ENCODE peak calls at places on chromosomes 7 and 10, in four cellular contexts. C, Y, N and U are unnamed samples.

GRCh38 chr10:34967411-34967880 is 122.7 kb downstream of the CUL2 start:
- DNase-seq in C (no peak), N (no peak), Y (no peak), U (no peak)

GRCh38 chr7:47371733-47372368 is 210.1 kb downstream of the TNS3 start:
- DNase-seq in Y (peak), C (no peak), N (peak), U (no peak)

GRCh38 chr10:60921631-60922030 is 22.4 kb downstream of the RHOBTB1 start:
- DNase-seq in C (peak), Y (no peak), N (no peak), U (no peak)

GRCh38 chr10:3295501-3296005 is 123.0 kb upstream of the PITRM1 start:
- DNase-seq in Y (no peak), C (no peak), N (no peak), U (no peak)

GRCh38 chr7:19621740-19622139 is 87.1 kb downstream of the POLR1F start:
- DNase-seq in N (no peak), Y (no peak), C (no peak), U (no peak)

GRCh38 chr10:14971867-14972448 is 12.8 kb downstream of the MEIG1 start:
- DNase-seq in N (no peak), C (peak), Y (peak), U (no peak)

GRCh38 chr7:42192851-42193456 is 44.1 kb downstream of the GLI3 start:
- DNase-seq in C (no peak), Y (peak), N (no peak), U (no peak)

GRCh38 chr10:86535057-86535882 is 13.7 kb upstream of the WAPL start:
- DNase-seq in N (peak), C (peak), Y (peak), U (no peak)

GRCh38 chr10:99916776-99917175 is 93.0 kb downstream of the DNMBP start:
- DNase-seq in C (no peak), Y (no peak), N (no peak), U (no peak)

GRCh38 chr7:81769891-81770818 is at the start of gene HGF:
- DNase-seq in C (peak), Y (peak), N (peak), U (no peak)

GRCh38 chr10:71382757-71383156 is 14.0 kb upstream of the CDH23 start:
- DNase-seq in C (no peak), N (no peak), Y (no peak), U (no peak)

GRCh38 chr7:29977926-29978652 is 11.5 kb downstream of the SCRN1 start:
- DNase-seq in N (no peak), Y (peak), C (peak), U (no peak)

GRCh38 chr7:156074982-156075615 is 262.8 kb upstream of the SHH start:
- DNase-seq in C (no peak), N (no peak), Y (no peak), U (no peak)

GRCh38 chr10:111773950-111774349 is 409.6 kb downstream of the GPAM start:
- DNase-seq in C (no peak), Y (no peak), N (no peak), U (no peak)

GRCh38 chr10:74025380-74025978 is 27.6 kb downstream of the VCL start:
- DNase-seq in N (no peak), C (no peak), Y (no peak), U (no peak)

GRCh38 chr10:74024600-74024999 is 26.7 kb downstream of the VCL start:
- DNase-seq in C (no peak), Y (no peak), N (no peak), U (no peak)

GRCh38 chr10:74022941-74023629 is 25.2 kb downstream of the VCL start:
- DNase-seq in C (no peak), Y (no peak), N (no peak), U (no peak)

GRCh38 chr10:74027702-74028101 is 29.8 kb downstream of the VCL start:
- DNase-seq in C (no peak), N (no peak), Y (no peak), U (no peak)

GRCh38 chr10:74026428-74026979 is 28.6 kb downstream of the VCL start:
- DNase-seq in Y (no peak), C (no peak), N (no peak), U (no peak)
- TF ChIP-seq CTCF in Y (no peak), C (no peak), N (no peak), U (no peak)

GRCh38 chr10:49044293-49045217 is 70.8 kb downstream of the VSTM4 start:
- DNase-seq in Y (no peak), N (no peak), C (no peak), U (no peak)
- TF ChIP-seq CTCF in Y (no peak), N (no peak), C (no peak), U (peak)

DNA sequence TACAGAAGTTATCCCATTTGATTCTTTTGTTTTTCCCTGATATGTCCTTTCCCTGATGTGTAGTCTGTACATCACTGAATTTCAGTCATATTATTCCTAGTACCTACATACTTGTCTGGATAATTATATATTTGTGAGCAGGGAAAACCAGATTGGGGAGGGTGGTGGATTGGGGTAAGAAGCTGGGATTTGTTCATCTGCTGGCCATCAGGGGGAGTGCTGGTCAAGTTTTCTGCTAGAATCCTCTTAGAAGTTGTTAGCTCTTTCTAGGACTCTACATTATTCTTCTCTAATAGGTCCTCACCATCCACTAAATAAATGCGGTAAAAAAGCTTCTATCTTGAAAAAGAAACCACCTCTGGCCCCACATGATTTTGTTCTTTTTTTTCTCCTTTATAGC is 232.7 kb upstream of the TAC1 start:
- DNase-seq in C (peak), Y (peak), N (no peak), U (no peak)
- TF ChIP-seq CTCF in C (peak), Y (peak), N (peak), U (no peak)

DNA sequence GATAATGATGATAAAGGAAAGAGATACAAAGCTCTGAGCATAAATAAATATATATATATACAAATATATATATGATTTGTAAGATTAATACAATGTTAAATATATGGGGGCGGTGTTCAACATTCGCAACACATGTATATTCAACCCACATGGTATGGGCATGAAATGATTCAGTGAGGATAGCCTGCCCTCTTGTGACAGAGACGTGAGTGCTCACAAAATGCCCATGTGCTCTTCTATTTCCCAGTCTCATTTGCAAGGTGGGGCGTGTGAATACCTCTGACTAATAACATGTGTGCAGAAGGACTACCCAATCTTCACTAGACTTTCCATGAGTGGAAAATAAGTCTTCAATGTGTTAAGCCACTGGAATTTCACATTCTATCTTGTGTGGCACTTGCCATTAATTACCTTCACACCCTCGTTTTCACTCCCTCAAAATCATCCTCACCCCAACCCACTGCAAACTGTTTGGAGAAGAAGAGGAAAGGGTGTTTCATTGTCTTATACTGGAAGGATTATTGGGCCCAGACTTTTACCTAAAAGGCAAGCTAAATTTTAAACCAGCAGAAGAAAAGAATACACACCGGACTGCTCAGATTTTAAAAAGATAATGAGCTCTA is 26.9 kb downstream of the ASAH2 start:
- DNase-seq in Y (peak), N (no peak), C (peak), U (no peak)
- TF ChIP-seq CTCF in Y (peak), N (no peak), C (peak), U (peak)

GRCh38 chr7:34900891-34901493 is 136.3 kb downstream of the DPY19L1 start:
- DNase-seq in Y (no peak), C (no peak), N (no peak), U (no peak)
- TF ChIP-seq CTCF in Y (no peak), C (peak), N (no peak), U (no peak)

DNA sequence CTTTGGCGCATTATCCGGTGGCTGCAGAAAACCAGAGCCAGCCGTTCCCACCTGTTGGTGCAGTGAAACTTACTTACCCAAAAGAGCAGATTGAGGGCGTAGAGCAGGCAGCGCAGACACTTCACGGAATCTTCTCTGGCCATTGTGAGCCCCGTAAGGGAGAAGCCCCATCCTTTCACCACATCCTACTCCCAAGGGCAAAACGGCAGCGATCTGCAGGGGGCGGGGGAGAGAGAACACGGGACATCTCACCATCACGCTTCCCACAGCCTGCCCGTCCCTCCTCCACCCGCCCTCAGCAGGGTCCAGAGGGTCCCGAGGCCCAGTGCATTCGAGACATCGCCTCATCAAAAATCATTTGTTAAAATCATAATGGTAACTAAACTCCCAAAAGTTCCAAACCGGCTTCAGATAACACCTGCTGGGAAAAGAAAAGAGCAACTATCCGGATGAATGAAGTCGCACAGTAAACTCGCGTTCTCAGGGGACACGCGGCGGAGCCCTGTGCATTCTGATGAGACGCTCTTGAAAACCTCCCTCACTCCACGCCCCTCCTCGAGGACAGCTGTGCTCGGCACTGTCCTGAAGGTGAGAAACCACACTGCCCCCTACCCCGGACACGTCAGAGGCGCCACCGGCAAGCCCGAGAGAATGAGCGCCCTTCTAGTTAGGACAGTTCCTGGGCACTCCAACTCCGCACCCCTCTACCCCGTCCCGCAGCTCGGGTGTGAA is 1.2 kb downstream of the TSPAN12 start:
- DNase-seq in C (peak), Y (peak), N (peak), U (no peak)
- TF ChIP-seq CTCF in C (no peak), Y (no peak), N (no peak), U (no peak)

GRCh38 chr10:72691470-72692056 is 380 bp upstream of the MCU start:
- DNase-seq in C (no peak), Y (no peak), N (no peak), U (no peak)

GRCh38 chr10:72693599-72693915 is 1.6 kb downstream of the MCU start:
- DNase-seq in Y (no peak), N (no peak), C (no peak), U (no peak)

GRCh38 chr10:72692897-72693598 is 1.1 kb downstream of the MCU start:
- DNase-seq in N (no peak), C (no peak), Y (no peak), U (no peak)

GRCh38 chr10:72690071-72690755 is 1.7 kb upstream of the MCU start:
- DNase-seq in Y (peak), C (no peak), N (no peak), U (no peak)

GRCh38 chr10:72692057-72692891 is at the start of gene MCU:
- DNase-seq in Y (peak), C (peak), N (peak), U (peak)
- TF ChIP-seq CTCF in Y (no peak), C (no peak), N (no peak), U (no peak)

DNA sequence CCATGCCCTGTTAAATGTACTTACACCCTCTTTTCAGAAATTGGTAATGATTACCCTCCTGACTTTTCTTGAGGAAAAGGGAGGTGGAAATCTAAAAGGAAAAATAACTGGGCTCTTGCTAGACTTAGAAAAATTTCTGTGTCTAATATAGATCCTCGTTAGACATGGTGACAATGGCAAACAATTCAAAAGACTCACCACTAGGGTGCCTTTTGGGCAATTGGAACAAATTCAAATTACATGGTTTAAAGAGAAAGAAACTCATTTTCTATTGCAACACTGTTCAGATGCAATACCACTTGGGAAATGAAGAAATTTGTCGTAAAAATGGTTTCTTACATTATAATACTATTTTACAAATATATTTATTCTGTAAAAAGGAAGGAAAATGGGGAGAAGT is 950.1 kb downstream of the GRM8 start:
- DNase-seq in C (no peak), Y (no peak), N (no peak), U (no peak)
- TF ChIP-seq CTCF in C (peak), Y (no peak), N (no peak), U (no peak)

GRCh38 chr7:12436896-12437535 is 33.4 kb upstream of the VWDE start:
- DNase-seq in Y (peak), C (peak), N (peak), U (no peak)

GRCh38 chr7:12431886-12432285 is 28.2 kb upstream of the VWDE start:
- DNase-seq in N (peak), C (no peak), Y (peak), U (no peak)

GRCh38 chr7:12436126-12436525 is 32.5 kb upstream of the VWDE start:
- DNase-seq in N (no peak), C (no peak), Y (no peak), U (no peak)

DNA sequence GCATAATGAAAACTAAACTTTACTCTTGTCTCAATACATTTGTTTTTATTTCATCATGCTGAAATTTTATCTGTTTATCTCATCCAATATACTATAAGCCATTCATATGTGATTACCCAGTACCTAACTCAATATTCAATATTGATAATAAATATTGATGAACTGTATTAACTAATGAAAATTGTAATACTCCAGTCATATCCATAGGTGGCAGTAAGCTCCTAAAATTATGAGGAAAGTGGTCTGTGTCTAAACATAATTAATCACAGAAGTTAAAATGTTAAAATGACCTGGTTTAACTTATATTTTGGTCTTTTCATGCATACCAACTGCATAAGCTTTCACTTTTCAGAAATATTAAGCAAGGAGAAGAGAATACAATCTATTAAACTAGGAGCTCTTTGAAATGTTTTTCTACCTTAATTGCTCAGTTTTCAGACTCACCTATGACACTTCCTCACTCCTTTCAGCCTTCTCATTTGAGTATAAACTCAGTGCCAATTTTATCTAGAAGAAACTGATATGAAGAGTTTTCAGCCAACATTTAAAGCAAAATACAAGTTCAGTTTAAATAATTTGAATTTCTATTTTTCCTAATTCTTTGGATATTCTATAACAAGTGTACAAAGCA is 30.5 kb upstream of the VWDE start:
- DNase-seq in Y (no peak), C (no peak), N (no peak), U (no peak)
- TF ChIP-seq CTCF in Y (peak), C (peak), N (no peak), U (peak)

GRCh38 chr7:130649004-130649790 is 19.4 kb downstream of the COPG2 start:
- DNase-seq in N (no peak), Y (no peak), C (no peak), U (no peak)

GRCh38 chr7:130648580-130648979 is 20.0 kb downstream of the COPG2 start:
- DNase-seq in N (no peak), C (no peak), Y (no peak), U (no peak)

GRCh38 chr7:130654850-130655249 is 13.7 kb downstream of the COPG2 start:
- DNase-seq in C (no peak), N (no peak), Y (no peak), U (no peak)

GRCh38 chr7:130650616-130651015 is 17.9 kb downstream of the COPG2 start:
- DNase-seq in C (no peak), Y (no peak), N (no peak), U (no peak)
- TF ChIP-seq CTCF in C (no peak), Y (no peak), N (no peak), U (no peak)